ENCODE peak calls at places on chromosomes 5 and 9, in ten cellular contexts. S is fibroblast of pulmonary artery, C is A549, Q is gastrocnemius medialis, X is fibroblast of lung, Y is pancreas, F is SK-N-SH, V is BJ, J is fibroblast of villous mesenchyme, E is lung. A is an unnamed sample.

GRCh38 chr9:78775889-78776288 is 479.0 kb downstream of the PSAT1 start:
- DNase-seq in S (no peak), C (no peak), Q (no peak), X (no peak), Y (no peak), F (peak; percentile 2), V (no peak), J (peak; percentile 5), E (no peak), A (no peak)

GRCh38 chr5:56494300-56494704 is 261.2 kb upstream of the ANKRD55 start:
- DNase-seq in S (peak; percentile 52), C (no peak), Q (no peak), X (no peak), Y (no peak), F (no peak), V (peak; percentile 40), J (peak; percentile 61), E (no peak), A (no peak)

GRCh38 chr9:83385317-83385716 is 152.9 kb downstream of the FRMD3 start:
- DNase-seq in S (no peak), C (no peak), Q (no peak), X (no peak), Y (no peak), F (no peak), V (no peak), J (no peak), E (no peak), A (no peak)

GRCh38 chr9:116928884-116929283 is 241.8 kb downstream of the TRIM32 start:
- DNase-seq in S (no peak), C (no peak), Q (no peak), X (no peak), Y (no peak), F (no peak), V (no peak), J (no peak), E (no peak), A (no peak)

GRCh38 chr5:133454442-133454841 is 157.9 kb downstream of the FSTL4 start:
- DNase-seq in S (no peak), C (no peak), Q (no peak), X (no peak), Y (no peak), F (no peak), V (no peak), J (no peak), E (no peak), A (no peak)

GRCh38 chr5:160390787-160391696 is 8.8 kb downstream of the FAM200C start:
- DNase-seq in S (peak; percentile 50), C (no peak), Q (no peak), X (peak; percentile 32), Y (no peak), F (no peak), V (no peak), J (peak; percentile 27), E (no peak), A (no peak)

GRCh38 chr5:36607838-36608783 is 1.7 kb downstream of the SLC1A3 start:
- DNase-seq in S (peak; percentile 61), C (no peak), Q (peak; percentile 32), X (peak; percentile 72), Y (no peak), F (no peak), V (no peak), J (peak; percentile 74), E (no peak), A (no peak)

GRCh38 chr5:94694671-94695070 is 76.2 kb downstream of the SLF1 start:
- DNase-seq in S (no peak), C (no peak), Q (no peak), X (peak; percentile 23), Y (no peak), F (no peak), V (peak; percentile 32), J (peak; percentile 51), E (no peak), A (no peak)

GRCh38 chr5:11007251-11007650 is 246.2 kb upstream of the DAP start:
- DNase-seq in S (no peak), C (no peak), Q (no peak), X (no peak), Y (no peak), F (no peak), V (no peak), J (no peak), E (peak; percentile 32), A (no peak)

GRCh38 chr9:127077658-127077975 is 44.8 kb downstream of the ANGPTL2 start:
- DNase-seq in S (no peak), C (no peak), Q (no peak), X (no peak), Y (no peak), F (no peak), V (no peak), J (no peak), E (no peak), A (no peak)

GRCh38 chr5:135155616-135156214 is 121.7 kb upstream of the PITX1 start:
- DNase-seq in S (no peak), C (no peak), Q (no peak), X (no peak), Y (no peak), F (no peak), V (no peak), J (no peak), E (no peak), A (no peak)

GRCh38 chr9:112274600-112274999 is 58.8 kb downstream of the PTBP3 start:
- DNase-seq in S (no peak), C (no peak), Q (no peak), X (no peak), Y (no peak), F (no peak), V (no peak), J (no peak), E (no peak), A (no peak)

GRCh38 chr9:109986423-109987055 is 206.5 kb downstream of the PALM2AKAP2 start:
- DNase-seq in S (peak; percentile 96), C (no peak), Q (no peak), X (peak; percentile 99), Y (no peak), F (no peak), V (peak; percentile 89), J (peak; percentile 91), E (no peak), A (peak; percentile 84)

GRCh38 chr9:676780-677458 is 164.6 kb upstream of the DMRT1 start:
- DNase-seq in S (no peak), C (no peak), Q (no peak), X (peak; percentile 45), Y (no peak), F (no peak), V (no peak), J (no peak), E (peak; percentile 22), A (no peak)

GRCh38 chr5:112848116-112848811 is 12.8 kb upstream of the SRP19 start:
- DNase-seq in S (peak; percentile 80), C (peak; percentile 33), Q (no peak), X (peak; percentile 72), Y (no peak), F (peak; percentile 32), V (peak; percentile 26), J (peak; percentile 80), E (no peak), A (peak; percentile 51)
- H3K4me3 ChIP-seq in S (peak overlapping the region; percentile 3), C (no peak overlapping the region), Q (peak overlapping the region; percentile 4), X (no peak overlapping the region), Y (no peak overlapping the region), F (peak overlapping the region; percentile 7), V (no peak overlapping the region), J (no peak overlapping the region), E (no peak overlapping the region), A (no peak overlapping the region)

GRCh38 chr9:134883040-134883782 is 2.6 kb downstream of the FCN2 start:
- DNase-seq in S (no peak), C (no peak), Q (no peak), X (no peak), Y (no peak), F (no peak), V (no peak), J (no peak), E (no peak), A (no peak)

GRCh38 chr9:134884492-134884891 is 3.9 kb downstream of the FCN2 start:
- DNase-seq in S (no peak), C (no peak), Q (no peak), X (no peak), Y (no peak), F (no peak), V (no peak), J (no peak), E (peak; percentile 17), A (no peak)

GRCh38 chr9:134880484-134881312 is at the start of gene FCN2:
- DNase-seq in S (no peak), C (no peak), Q (no peak), X (no peak), Y (no peak), F (no peak), V (no peak), J (no peak), E (no peak), A (no peak)

GRCh38 chr9:134881313-134881670 is 682 bp downstream of the FCN2 start:
- DNase-seq in S (no peak), C (no peak), Q (no peak), X (no peak), Y (no peak), F (no peak), V (no peak), J (no peak), E (no peak), A (no peak)

GRCh38 chr9:134882204-134882785 is 1.7 kb downstream of the FCN2 start:
- DNase-seq in S (no peak), C (no peak), Q (no peak), X (no peak), Y (no peak), F (no peak), V (no peak), J (no peak), E (no peak), A (no peak)
- H3K4me3 ChIP-seq in S (no peak overlapping the region), C (no peak overlapping the region), Q (no peak overlapping the region), X (no peak overlapping the region), Y (no peak overlapping the region), F (no peak overlapping the region), V (no peak overlapping the region), J (no peak overlapping the region), E (no peak overlapping the region), A (no peak overlapping the region)

GRCh38 chr9:93003552-93004407 is 54.7 kb upstream of the SUSD3 start:
- DNase-seq in S (peak; percentile 53), C (peak; percentile 73), Q (peak; percentile 32), X (peak; percentile 12), Y (peak; percentile 85), F (peak; percentile 73), V (no peak), J (peak; percentile 49), E (peak; percentile 74), A (no peak)
- H3K4me3 ChIP-seq in S (no peak overlapping the region), C (peak overlapping the region; percentile 52), Q (no peak overlapping the region), X (no peak overlapping the region), Y (peak overlapping the region; percentile 3), F (no peak overlapping the region), V (no peak overlapping the region), J (peak overlapping the region; percentile 31), E (no peak overlapping the region), A (no peak overlapping the region)

DNA sequence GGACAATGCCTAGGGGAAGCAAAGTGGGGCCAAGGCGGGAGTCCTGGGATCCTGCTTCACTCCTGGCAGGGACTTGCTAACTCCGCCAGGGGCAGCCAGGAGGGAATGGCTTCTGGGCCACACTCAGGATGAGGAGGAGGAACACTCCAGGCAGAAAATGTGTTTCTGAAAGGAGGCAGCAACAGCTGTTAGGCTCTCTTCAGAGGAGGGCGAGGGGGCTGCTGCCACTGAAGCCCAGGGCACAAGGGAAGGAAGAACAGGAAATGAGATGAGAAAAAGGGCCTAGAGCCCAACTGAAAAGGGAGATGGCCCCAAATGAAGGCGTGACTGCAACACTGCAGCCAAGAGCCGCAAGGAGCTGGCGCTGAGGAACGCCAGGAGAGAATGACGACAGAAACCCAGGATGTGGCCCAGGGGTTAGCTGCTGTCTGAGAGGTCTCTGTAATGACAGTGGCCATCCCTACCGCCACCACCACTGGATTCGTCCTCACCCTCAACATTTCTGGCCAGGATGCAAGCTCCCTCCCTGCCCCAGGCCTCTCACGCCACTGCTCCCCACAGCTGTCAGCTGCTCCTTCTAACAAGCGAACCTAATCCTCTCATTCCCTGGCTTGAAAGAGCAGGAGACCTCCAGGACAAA is 15.8 kb downstream of the PSMB7 start:
- DNase-seq in S (peak; percentile 44), C (no peak), Q (peak; percentile 78), X (peak; percentile 75), Y (no peak), F (no peak), V (peak; percentile 50), J (peak; percentile 39), E (no peak), A (peak; percentile 36)
- H3K4me3 ChIP-seq in S (no peak overlapping the region), C (no peak overlapping the region), Q (no peak overlapping the region), X (peak overlapping the region; percentile 27), Y (no peak overlapping the region), F (no peak overlapping the region), V (no peak overlapping the region), J (no peak overlapping the region), E (no peak overlapping the region), A (peak overlapping the region; percentile 4)

A was measured in skeletal muscle cell.